ENCODE peak calls at places on chromosomes 7 and 10, in six cellular contexts. One of them, this sample, is unnamed.

GRCh38 chr10:17527530-17528146 is 73.2 kb upstream of the ST8SIA6 start:
- DNase-seq in iris pigment epithelial cell: peak
- DNase-seq in tibial nerve: no peak
- DNase-seq in GM12891: no peak
- DNase-seq in IMR-90: peak
- DNase-seq in T-helper 1 cell: no peak
- DNase-seq in this sample: no peak

GRCh38 chr7:23394828-23395227 is 75.5 kb downstream of the IGF2BP3 start:
- DNase-seq in iris pigment epithelial cell: no peak
- DNase-seq in T-helper 1 cell: no peak
- DNase-seq in GM12891: no peak
- DNase-seq in tibial nerve: no peak
- DNase-seq in IMR-90: peak
- DNase-seq in this sample: no peak

GRCh38 chr7:98420966-98421612 is 20.2 kb upstream of the BAIAP2L1 start:
- DNase-seq in IMR-90: no peak
- DNase-seq in T-helper 1 cell: peak
- DNase-seq in iris pigment epithelial cell: peak
- DNase-seq in GM12891: peak
- DNase-seq in tibial nerve: no peak
- DNase-seq in this sample: peak

GRCh38 chr10:96833220-96834001 is 1.3 kb downstream of the LCOR start:
- DNase-seq in tibial nerve: no peak
- DNase-seq in T-helper 1 cell: no peak
- DNase-seq in GM12891: no peak
- DNase-seq in iris pigment epithelial cell: peak
- DNase-seq in IMR-90: peak
- DNase-seq in this sample: peak

GRCh38 chr10:93336678-93337077 is 145.5 kb downstream of the MYOF start:
- DNase-seq in iris pigment epithelial cell: no peak
- DNase-seq in GM12891: no peak
- DNase-seq in IMR-90: no peak
- DNase-seq in tibial nerve: no peak
- DNase-seq in T-helper 1 cell: no peak
- DNase-seq in this sample: no peak

GRCh38 chr7:74134117-74134539 is 40.0 kb upstream of the EIF4H start:
- DNase-seq in tibial nerve: no peak
- DNase-seq in T-helper 1 cell: no peak
- DNase-seq in GM12891: no peak
- DNase-seq in IMR-90: no peak
- DNase-seq in iris pigment epithelial cell: no peak
- DNase-seq in this sample: no peak

GRCh38 chr7:101599787-101600186 is 29.3 kb downstream of the MYL10 start:
- DNase-seq in IMR-90: no peak
- DNase-seq in iris pigment epithelial cell: no peak
- DNase-seq in tibial nerve: no peak
- DNase-seq in T-helper 1 cell: no peak
- DNase-seq in GM12891: no peak
- DNase-seq in this sample: no peak

GRCh38 chr10:111435871-111436270 is 359.0 kb downstream of the ADRA2A start:
- DNase-seq in tibial nerve: no peak
- DNase-seq in T-helper 1 cell: no peak
- DNase-seq in IMR-90: no peak
- DNase-seq in GM12891: no peak
- DNase-seq in iris pigment epithelial cell: no peak
- DNase-seq in this sample: no peak

GRCh38 chr7:47213276-47213675 is 368.6 kb downstream of the TNS3 start:
- DNase-seq in IMR-90: no peak
- DNase-seq in T-helper 1 cell: no peak
- DNase-seq in tibial nerve: no peak
- DNase-seq in GM12891: no peak
- DNase-seq in iris pigment epithelial cell: no peak
- DNase-seq in this sample: no peak

GRCh38 chr7:121503039-121503438 is 106.9 kb upstream of the FAM3C start:
- DNase-seq in IMR-90: no peak
- DNase-seq in tibial nerve: no peak
- DNase-seq in GM12891: no peak
- DNase-seq in T-helper 1 cell: no peak
- DNase-seq in iris pigment epithelial cell: no peak
- DNase-seq in this sample: peak

GRCh38 chr10:68202965-68203358 is 29.0 kb downstream of the ATOH7 start:
- DNase-seq in IMR-90: peak
- DNase-seq in T-helper 1 cell: no peak
- DNase-seq in tibial nerve: no peak
- DNase-seq in GM12891: no peak
- DNase-seq in iris pigment epithelial cell: peak
- DNase-seq in this sample: no peak

GRCh38 chr10:71832967-71833366 is 18.1 kb downstream of the PSAP start:
- DNase-seq in iris pigment epithelial cell: no peak
- DNase-seq in IMR-90: no peak
- DNase-seq in T-helper 1 cell: no peak
- DNase-seq in tibial nerve: no peak
- DNase-seq in GM12891: no peak
- DNase-seq in this sample: no peak

GRCh38 chr7:81618400-81619014 is 151.3 kb downstream of the HGF start:
- DNase-seq in T-helper 1 cell: no peak
- DNase-seq in IMR-90: peak
- DNase-seq in GM12891: no peak
- DNase-seq in iris pigment epithelial cell: peak
- DNase-seq in tibial nerve: no peak
- DNase-seq in this sample: no peak

GRCh38 chr10:72106154-72106849 is 18.0 kb upstream of the SPOCK2 start:
- DNase-seq in iris pigment epithelial cell: no peak
- DNase-seq in T-helper 1 cell: no peak
- DNase-seq in IMR-90: no peak
- DNase-seq in GM12891: no peak
- DNase-seq in tibial nerve: no peak
- DNase-seq in this sample: no peak

GRCh38 chr7:101567231-101567630 is 61.9 kb downstream of the MYL10 start:
- DNase-seq in T-helper 1 cell: no peak
- DNase-seq in GM12891: no peak
- DNase-seq in IMR-90: no peak
- DNase-seq in iris pigment epithelial cell: no peak
- DNase-seq in tibial nerve: no peak
- DNase-seq in this sample: no peak

GRCh38 chr7:157228864-157229422 is 90.2 kb downstream of the UBE3C start:
- DNase-seq in GM12891: no peak
- DNase-seq in iris pigment epithelial cell: peak
- DNase-seq in IMR-90: peak
- DNase-seq in tibial nerve: no peak
- DNase-seq in T-helper 1 cell: no peak
- DNase-seq in this sample: peak

GRCh38 chr7:130970696-130971095 is 236.7 kb upstream of the KLF14 start:
- DNase-seq in GM12891: no peak
- DNase-seq in iris pigment epithelial cell: no peak
- DNase-seq in tibial nerve: no peak
- DNase-seq in T-helper 1 cell: no peak
- DNase-seq in IMR-90: peak
- DNase-seq in this sample: no peak

GRCh38 chr10:114623661-114624294 is 34.3 kb downstream of the ABLIM1 start:
- DNase-seq in tibial nerve: no peak
- DNase-seq in IMR-90: peak
- DNase-seq in T-helper 1 cell: no peak
- DNase-seq in iris pigment epithelial cell: peak
- DNase-seq in GM12891: no peak
- DNase-seq in this sample: no peak

GRCh38 chr7:21383833-21384220 is 44.1 kb upstream of the SP4 start:
- DNase-seq in IMR-90: no peak
- DNase-seq in GM12891: no peak
- DNase-seq in iris pigment epithelial cell: no peak
- DNase-seq in tibial nerve: no peak
- DNase-seq in T-helper 1 cell: no peak
- DNase-seq in this sample: no peak

GRCh38 chr10:100759331-100759730 is 13.9 kb downstream of the PAX2 start:
- DNase-seq in GM12891: no peak
- DNase-seq in IMR-90: no peak
- DNase-seq in iris pigment epithelial cell: no peak
- DNase-seq in T-helper 1 cell: no peak
- DNase-seq in tibial nerve: no peak
- DNase-seq in this sample: no peak

GRCh38 chr7:39621261-39621660 is 2.1 kb upstream of the RALA start:
- DNase-seq in T-helper 1 cell: no peak
- DNase-seq in GM12891: no peak
- DNase-seq in IMR-90: peak
- DNase-seq in iris pigment epithelial cell: peak
- DNase-seq in tibial nerve: no peak
- DNase-seq in this sample: no peak

GRCh38 chr10:43218206-43218950 is 48.5 kb downstream of the RASGEF1A start:
- DNase-seq in GM12891: no peak
- DNase-seq in tibial nerve: no peak
- DNase-seq in iris pigment epithelial cell: peak
- DNase-seq in T-helper 1 cell: no peak
- DNase-seq in IMR-90: no peak
- DNase-seq in this sample: no peak

GRCh38 chr10:108465871-108466641 is 1301.5 kb upstream of the SORCS1 start:
- DNase-seq in IMR-90: no peak
- DNase-seq in GM12891: no peak
- DNase-seq in tibial nerve: no peak
- DNase-seq in iris pigment epithelial cell: peak
- DNase-seq in T-helper 1 cell: peak
- DNase-seq in this sample: no peak

GRCh38 chr7:25968205-25968993 is 183.6 kb upstream of the NFE2L3 start:
- DNase-seq in T-helper 1 cell: peak
- DNase-seq in iris pigment epithelial cell: no peak
- DNase-seq in IMR-90: no peak
- DNase-seq in GM12891: no peak
- DNase-seq in tibial nerve: no peak
- DNase-seq in this sample: peak

GRCh38 chr7:99094369-99094768 is 49.5 kb downstream of the SMURF1 start:
- DNase-seq in GM12891: no peak
- DNase-seq in iris pigment epithelial cell: no peak
- DNase-seq in IMR-90: peak
- DNase-seq in tibial nerve: no peak
- DNase-seq in T-helper 1 cell: no peak
- DNase-seq in this sample: peak